ENCODE peak calls at places on chromosomes 1 and 21, in seven cellular contexts. One of them, this sample, is unnamed.

GRCh38 chr1:82153282-82153630 is 352.5 kb downstream of the ADGRL2 start:
- DNase-seq in substantia nigra: no peak
- DNase-seq in activated CD8-positive, alpha-beta T cell treated with anti-CD3 and anti-CD28 coated beads, Interleukin-2, amount 10 ng/mL, durations not matched to agents 7 days and 5 days: no peak
- DNase-seq in GM04504: no peak
- DNase-seq in activated CD4-positive, alpha-beta T cell treated with anti-CD3 and anti-CD28 coated beads for 24 hours: no peak
- DNase-seq in activated effector memory CD4-positive, alpha-beta T cell treated with anti-CD3 and anti-CD28 coated beads, Interleukin-2, amount 50 U/mL, for 16 hours: no peak
- DNase-seq in fibroblast of mammary gland: no peak
- DNase-seq in this sample: peak; percentile 3

GRCh38 chr1:157195521-157196244 is 57.5 kb upstream of the ETV3 start:
- DNase-seq in activated CD8-positive, alpha-beta T cell treated with anti-CD3 and anti-CD28 coated beads, Interleukin-2, amount 10 ng/mL, durations not matched to agents 7 days and 5 days: no peak
- DNase-seq in GM04504: no peak
- DNase-seq in activated effector memory CD4-positive, alpha-beta T cell treated with anti-CD3 and anti-CD28 coated beads, Interleukin-2, amount 50 U/mL, for 16 hours: no peak
- DNase-seq in activated CD4-positive, alpha-beta T cell treated with anti-CD3 and anti-CD28 coated beads for 24 hours: no peak
- DNase-seq in fibroblast of mammary gland: no peak
- DNase-seq in substantia nigra: no peak
- DNase-seq in this sample: no peak

GRCh38 chr1:105909811-105910210 is 1146.7 kb upstream of the PRMT6 start:
- DNase-seq in substantia nigra: no peak
- DNase-seq in activated CD4-positive, alpha-beta T cell treated with anti-CD3 and anti-CD28 coated beads for 24 hours: no peak
- DNase-seq in activated CD8-positive, alpha-beta T cell treated with anti-CD3 and anti-CD28 coated beads, Interleukin-2, amount 10 ng/mL, durations not matched to agents 7 days and 5 days: no peak
- DNase-seq in fibroblast of mammary gland: no peak
- DNase-seq in activated effector memory CD4-positive, alpha-beta T cell treated with anti-CD3 and anti-CD28 coated beads, Interleukin-2, amount 50 U/mL, for 16 hours: no peak
- DNase-seq in GM04504: no peak
- DNase-seq in this sample: no peak

GRCh38 chr1:97489834-97490233 is 431.0 kb downstream of the DPYD start:
- DNase-seq in activated CD8-positive, alpha-beta T cell treated with anti-CD3 and anti-CD28 coated beads, Interleukin-2, amount 10 ng/mL, durations not matched to agents 7 days and 5 days: no peak
- DNase-seq in substantia nigra: no peak
- DNase-seq in GM04504: peak; percentile 7
- DNase-seq in activated effector memory CD4-positive, alpha-beta T cell treated with anti-CD3 and anti-CD28 coated beads, Interleukin-2, amount 50 U/mL, for 16 hours: no peak
- DNase-seq in fibroblast of mammary gland: peak; percentile 67
- DNase-seq in activated CD4-positive, alpha-beta T cell treated with anti-CD3 and anti-CD28 coated beads for 24 hours: no peak
- DNase-seq in this sample: no peak

GRCh38 chr1:206851611-206852010 is 13.8 kb upstream of the IL20 start:
- DNase-seq in activated CD8-positive, alpha-beta T cell treated with anti-CD3 and anti-CD28 coated beads, Interleukin-2, amount 10 ng/mL, durations not matched to agents 7 days and 5 days: no peak
- DNase-seq in GM04504: peak; percentile 72
- DNase-seq in activated CD4-positive, alpha-beta T cell treated with anti-CD3 and anti-CD28 coated beads for 24 hours: no peak
- DNase-seq in substantia nigra: no peak
- DNase-seq in fibroblast of mammary gland: peak; percentile 85
- DNase-seq in activated effector memory CD4-positive, alpha-beta T cell treated with anti-CD3 and anti-CD28 coated beads, Interleukin-2, amount 50 U/mL, for 16 hours: no peak
- DNase-seq in this sample: peak; percentile 98

GRCh38 chr1:43509007-43509739 is 21.5 kb upstream of the PTPRF start:
- DNase-seq in substantia nigra: no peak
- DNase-seq in GM04504: no peak
- DNase-seq in activated effector memory CD4-positive, alpha-beta T cell treated with anti-CD3 and anti-CD28 coated beads, Interleukin-2, amount 50 U/mL, for 16 hours: no peak
- DNase-seq in activated CD8-positive, alpha-beta T cell treated with anti-CD3 and anti-CD28 coated beads, Interleukin-2, amount 10 ng/mL, durations not matched to agents 7 days and 5 days: no peak
- DNase-seq in fibroblast of mammary gland: no peak
- DNase-seq in activated CD4-positive, alpha-beta T cell treated with anti-CD3 and anti-CD28 coated beads for 24 hours: no peak
- DNase-seq in this sample: no peak

GRCh38 chr1:233598891-233599541 is 14.9 kb upstream of the KCNK1 start:
- DNase-seq in substantia nigra: no peak
- DNase-seq in activated effector memory CD4-positive, alpha-beta T cell treated with anti-CD3 and anti-CD28 coated beads, Interleukin-2, amount 50 U/mL, for 16 hours: peak; percentile 71
- DNase-seq in activated CD8-positive, alpha-beta T cell treated with anti-CD3 and anti-CD28 coated beads, Interleukin-2, amount 10 ng/mL, durations not matched to agents 7 days and 5 days: no peak
- DNase-seq in activated CD4-positive, alpha-beta T cell treated with anti-CD3 and anti-CD28 coated beads for 24 hours: no peak
- DNase-seq in GM04504: peak; percentile 14
- DNase-seq in fibroblast of mammary gland: no peak
- DNase-seq in this sample: no peak

GRCh38 chr1:208967334-208967733 is 616.2 kb upstream of the CAMK1G start:
- DNase-seq in GM04504: no peak
- DNase-seq in activated CD8-positive, alpha-beta T cell treated with anti-CD3 and anti-CD28 coated beads, Interleukin-2, amount 10 ng/mL, durations not matched to agents 7 days and 5 days: no peak
- DNase-seq in activated CD4-positive, alpha-beta T cell treated with anti-CD3 and anti-CD28 coated beads for 24 hours: no peak
- DNase-seq in substantia nigra: no peak
- DNase-seq in fibroblast of mammary gland: no peak
- DNase-seq in activated effector memory CD4-positive, alpha-beta T cell treated with anti-CD3 and anti-CD28 coated beads, Interleukin-2, amount 50 U/mL, for 16 hours: no peak
- DNase-seq in this sample: no peak

GRCh38 chr1:231931846-231932454 is 305.4 kb downstream of the DISC1 start:
- DNase-seq in fibroblast of mammary gland: peak; percentile 36
- DNase-seq in activated effector memory CD4-positive, alpha-beta T cell treated with anti-CD3 and anti-CD28 coated beads, Interleukin-2, amount 50 U/mL, for 16 hours: peak; percentile 67
- DNase-seq in activated CD8-positive, alpha-beta T cell treated with anti-CD3 and anti-CD28 coated beads, Interleukin-2, amount 10 ng/mL, durations not matched to agents 7 days and 5 days: peak; percentile 60
- DNase-seq in GM04504: no peak
- DNase-seq in activated CD4-positive, alpha-beta T cell treated with anti-CD3 and anti-CD28 coated beads for 24 hours: peak; percentile 26
- DNase-seq in substantia nigra: no peak
- DNase-seq in this sample: no peak

GRCh38 chr1:155938220-155938627 is 3.2 kb upstream of the RXFP4 start:
- DNase-seq in GM04504: peak; percentile 47
- DNase-seq in activated effector memory CD4-positive, alpha-beta T cell treated with anti-CD3 and anti-CD28 coated beads, Interleukin-2, amount 50 U/mL, for 16 hours: peak; percentile 22
- DNase-seq in activated CD8-positive, alpha-beta T cell treated with anti-CD3 and anti-CD28 coated beads, Interleukin-2, amount 10 ng/mL, durations not matched to agents 7 days and 5 days: peak; percentile 63
- DNase-seq in fibroblast of mammary gland: peak; percentile 71
- DNase-seq in activated CD4-positive, alpha-beta T cell treated with anti-CD3 and anti-CD28 coated beads for 24 hours: peak; percentile 26
- DNase-seq in substantia nigra: no peak
- DNase-seq in this sample: no peak

GRCh38 chr1:8962812-8963669 is 17.4 kb downstream of the CA6 start:
- DNase-seq in GM04504: no peak
- DNase-seq in activated effector memory CD4-positive, alpha-beta T cell treated with anti-CD3 and anti-CD28 coated beads, Interleukin-2, amount 50 U/mL, for 16 hours: peak; percentile 75
- DNase-seq in fibroblast of mammary gland: peak; percentile 56
- DNase-seq in activated CD8-positive, alpha-beta T cell treated with anti-CD3 and anti-CD28 coated beads, Interleukin-2, amount 10 ng/mL, durations not matched to agents 7 days and 5 days: peak; percentile 80
- DNase-seq in activated CD4-positive, alpha-beta T cell treated with anti-CD3 and anti-CD28 coated beads for 24 hours: no peak
- DNase-seq in substantia nigra: no peak
- DNase-seq in this sample: no peak

GRCh38 chr21:36111238-36111637 is 23.6 kb upstream of the CBR3 start:
- DNase-seq in substantia nigra: no peak
- DNase-seq in activated CD4-positive, alpha-beta T cell treated with anti-CD3 and anti-CD28 coated beads for 24 hours: no peak
- DNase-seq in GM04504: no peak
- DNase-seq in fibroblast of mammary gland: no peak
- DNase-seq in activated CD8-positive, alpha-beta T cell treated with anti-CD3 and anti-CD28 coated beads, Interleukin-2, amount 10 ng/mL, durations not matched to agents 7 days and 5 days: no peak
- DNase-seq in activated effector memory CD4-positive, alpha-beta T cell treated with anti-CD3 and anti-CD28 coated beads, Interleukin-2, amount 50 U/mL, for 16 hours: no peak
- DNase-seq in this sample: no peak

GRCh38 chr1:76198452-76198851 is 123.9 kb downstream of the ST6GALNAC3 start:
- DNase-seq in GM04504: no peak
- DNase-seq in activated CD8-positive, alpha-beta T cell treated with anti-CD3 and anti-CD28 coated beads, Interleukin-2, amount 10 ng/mL, durations not matched to agents 7 days and 5 days: no peak
- DNase-seq in substantia nigra: no peak
- DNase-seq in activated CD4-positive, alpha-beta T cell treated with anti-CD3 and anti-CD28 coated beads for 24 hours: no peak
- DNase-seq in activated effector memory CD4-positive, alpha-beta T cell treated with anti-CD3 and anti-CD28 coated beads, Interleukin-2, amount 50 U/mL, for 16 hours: no peak
- DNase-seq in fibroblast of mammary gland: no peak
- DNase-seq in this sample: no peak

GRCh38 chr1:200090252-200091159 is 63.0 kb downstream of the NR5A2 start:
- DNase-seq in substantia nigra: no peak
- DNase-seq in activated CD8-positive, alpha-beta T cell treated with anti-CD3 and anti-CD28 coated beads, Interleukin-2, amount 10 ng/mL, durations not matched to agents 7 days and 5 days: no peak
- DNase-seq in activated effector memory CD4-positive, alpha-beta T cell treated with anti-CD3 and anti-CD28 coated beads, Interleukin-2, amount 50 U/mL, for 16 hours: no peak
- DNase-seq in GM04504: no peak
- DNase-seq in activated CD4-positive, alpha-beta T cell treated with anti-CD3 and anti-CD28 coated beads for 24 hours: no peak
- DNase-seq in fibroblast of mammary gland: peak; percentile 9
- DNase-seq in this sample: no peak

GRCh38 chr21:38661296-38662223 is 144.2 kb upstream of the ETS2 start:
- DNase-seq in substantia nigra: no peak
- DNase-seq in fibroblast of mammary gland: peak; percentile 28
- DNase-seq in activated CD4-positive, alpha-beta T cell treated with anti-CD3 and anti-CD28 coated beads for 24 hours: no peak
- DNase-seq in activated CD8-positive, alpha-beta T cell treated with anti-CD3 and anti-CD28 coated beads, Interleukin-2, amount 10 ng/mL, durations not matched to agents 7 days and 5 days: no peak
- DNase-seq in GM04504: no peak
- DNase-seq in activated effector memory CD4-positive, alpha-beta T cell treated with anti-CD3 and anti-CD28 coated beads, Interleukin-2, amount 50 U/mL, for 16 hours: no peak
- DNase-seq in this sample: no peak

GRCh38 chr1:182149411-182149965 is 88.0 kb upstream of the ZNF648 start:
- DNase-seq in activated effector memory CD4-positive, alpha-beta T cell treated with anti-CD3 and anti-CD28 coated beads, Interleukin-2, amount 50 U/mL, for 16 hours: no peak
- DNase-seq in GM04504: peak; percentile 69
- DNase-seq in activated CD4-positive, alpha-beta T cell treated with anti-CD3 and anti-CD28 coated beads for 24 hours: no peak
- DNase-seq in substantia nigra: no peak
- DNase-seq in fibroblast of mammary gland: peak; percentile 98
- DNase-seq in activated CD8-positive, alpha-beta T cell treated with anti-CD3 and anti-CD28 coated beads, Interleukin-2, amount 10 ng/mL, durations not matched to agents 7 days and 5 days: peak; percentile 62
- DNase-seq in this sample: peak; percentile 63